ENCODE peak calls at places on chromosomes 13 and 19, in nine cellular contexts. E, V, Q, T, K, L, D, Z and Y are unnamed samples.
A peak's percentile ranks its signal among the peaks of the same experiment; 100 is the strongest.

GRCh38 chr19:30286378-30286777 is 85.8 kb upstream of the ZNF536 start:
- DNase-seq in D (no peak), T (no peak), Q (no peak), L (no peak), Z (no peak), K (no peak), V (no peak), E (no peak), Y (no peak)

GRCh38 chr19:18317998-18318800 is 4.7 kb downstream of the LSM4 start:
- DNase-seq in V (peak; percentile 30), L (no peak), E (no peak), T (no peak), Z (peak; percentile 60), K (no peak), D (peak; percentile 64), Q (no peak), Y (no peak)

GRCh38 chr13:53112522-53112921 is 83.9 kb downstream of the OLFM4 start:
- DNase-seq in E (no peak), L (no peak), T (no peak), Q (peak; percentile 49), V (no peak), Z (no peak), D (no peak), K (no peak), Y (no peak)

GRCh38 chr19:32387701-32388392 is 17.7 kb upstream of the DPY19L3 start:
- DNase-seq in Z (no peak), Q (no peak), T (no peak), D (no peak), L (peak; percentile 45), E (no peak), V (no peak), K (no peak), Y (no peak)

GRCh38 chr19:5360003-5360820 is 19.6 kb upstream of the PTPRS start:
- DNase-seq in D (no peak), Q (no peak), L (no peak), K (peak; percentile 30), Z (no peak), T (no peak), V (no peak), E (no peak), Y (no peak)

GRCh38 chr19:55319786-55320185 is 5.4 kb downstream of the TMEM150B start:
- DNase-seq in T (peak; percentile 36), K (no peak), Q (peak; percentile 78), V (peak; percentile 55), E (no peak), L (no peak), D (no peak), Z (no peak), Y (no peak)

GRCh38 chr13:21001471-21001870 is 59.9 kb downstream of the LATS2 start:
- DNase-seq in D (no peak), T (no peak), V (no peak), Q (no peak), L (no peak), K (no peak), E (no peak), Z (no peak), Y (peak; percentile 17)

GRCh38 chr13:109684836-109685602 is 101.4 kb downstream of the IRS2 start:
- DNase-seq in V (peak; percentile 30), D (no peak), K (peak; percentile 74), T (peak; percentile 54), Z (peak; percentile 72), E (no peak), L (peak; percentile 36), Q (peak; percentile 17), Y (no peak)

GRCh38 chr13:105276571-105276970 is 1258.9 kb downstream of the EFNB2 start:
- DNase-seq in E (no peak), T (no peak), Q (peak; percentile 62), V (no peak), L (no peak), K (no peak), Z (no peak), D (no peak), Y (no peak)

GRCh38 chr13:63311587-63311986 is 1895.9 kb upstream of the PCDH20 start:
- DNase-seq in E (no peak), Z (no peak), T (no peak), L (no peak), D (no peak), K (no peak), V (no peak), Q (no peak), Y (no peak)

GRCh38 chr13:97224544-97225324 is 2.6 kb downstream of the MBNL2 start:
- DNase-seq in V (no peak), L (no peak), D (peak; percentile 33), Q (no peak), Z (peak; percentile 70), E (no peak), K (peak; percentile 71), T (no peak), Y (no peak)

GRCh38 chr19:38700933-38701454 is 43.3 kb downstream of the CAPN12 start:
- DNase-seq in D (no peak), Q (no peak), L (no peak), T (no peak), Z (no peak), V (no peak), K (no peak), E (no peak), Y (no peak)

GRCh38 chr19:34305221-34306058 is 51.1 kb downstream of the GARRE1 start:
- DNase-seq in D (no peak), V (no peak), E (no peak), Q (no peak), Z (no peak), T (no peak), L (no peak), K (no peak), Y (no peak)

GRCh38 chr19:57515218-57515617 is 11.9 kb upstream of the ZNF549 start:
- DNase-seq in D (no peak), K (no peak), T (no peak), L (no peak), Q (no peak), E (no peak), V (no peak), Z (no peak), Y (no peak)

GRCh38 chr19:19427302-19427701 is 21.8 kb downstream of the GATAD2A start:
- DNase-seq in K (no peak), D (no peak), T (no peak), Z (no peak), L (no peak), E (no peak), V (no peak), Q (no peak), Y (no peak)

GRCh38 chr19:10505583-10506229 is 2.5 kb upstream of the KEAP1 start:
- DNase-seq in L (peak; percentile 75), V (peak; percentile 75), K (peak; percentile 52), Z (peak; percentile 85), E (peak; percentile 25), Q (peak; percentile 76), T (peak; percentile 70), D (peak; percentile 79), Y (peak; percentile 70)

GRCh38 chr19:33047422-33047821 is 17.3 kb downstream of the RHPN2 start:
- DNase-seq in Z (peak; percentile 83), L (no peak), D (no peak), Q (peak; percentile 9), V (no peak), K (peak; percentile 96), T (no peak), E (no peak), Y (no peak)

GRCh38 chr19:4144666-4145261 is 8.7 kb upstream of the CREB3L3 start:
- DNase-seq in E (no peak), D (no peak), Z (peak; percentile 32), T (no peak), V (no peak), Q (no peak), L (no peak), K (no peak), Y (no peak)

GRCh38 chr19:1171755-1172352 is 2.2 kb downstream of the SBNO2 start:
- DNase-seq in D (peak; percentile 14), T (no peak), V (no peak), E (no peak), L (no peak), K (peak; percentile 50), Z (peak; percentile 32), Q (no peak), Y (no peak)

GRCh38 chr19:54420383-54421168 is 5.3 kb downstream of the TTYH1 start:
- DNase-seq in T (no peak), E (no peak), K (no peak), Z (no peak), V (peak; percentile 45), L (no peak), Q (no peak), D (no peak), Y (no peak)

GRCh38 chr13:28719656-28720055 is 886 bp upstream of the SLC46A3 start:
- DNase-seq in T (no peak), K (peak; percentile 55), Q (no peak), E (no peak), Z (no peak), D (no peak), V (no peak), L (no peak), Y (no peak)

GRCh38 chr19:41944336-41944735 is 14.8 kb downstream of the RABAC1 start:
- DNase-seq in D (no peak), L (no peak), T (no peak), V (no peak), K (no peak), E (no peak), Q (no peak), Z (no peak), Y (no peak)

GRCh38 chr13:46343279-46343949 is 43.6 kb downstream of the RUBCNL start:
- DNase-seq in V (no peak), L (no peak), E (no peak), K (no peak), Q (no peak), T (no peak), D (no peak), Z (no peak), Y (no peak)
- H3K27ac ChIP-seq in V (no peak overlapping the region), L (no peak overlapping the region), E (no peak overlapping the region), K (no peak overlapping the region), Q (no peak overlapping the region), T (no peak overlapping the region), D (no peak overlapping the region), Z (no peak overlapping the region), Y (no peak overlapping the region)

DNA sequence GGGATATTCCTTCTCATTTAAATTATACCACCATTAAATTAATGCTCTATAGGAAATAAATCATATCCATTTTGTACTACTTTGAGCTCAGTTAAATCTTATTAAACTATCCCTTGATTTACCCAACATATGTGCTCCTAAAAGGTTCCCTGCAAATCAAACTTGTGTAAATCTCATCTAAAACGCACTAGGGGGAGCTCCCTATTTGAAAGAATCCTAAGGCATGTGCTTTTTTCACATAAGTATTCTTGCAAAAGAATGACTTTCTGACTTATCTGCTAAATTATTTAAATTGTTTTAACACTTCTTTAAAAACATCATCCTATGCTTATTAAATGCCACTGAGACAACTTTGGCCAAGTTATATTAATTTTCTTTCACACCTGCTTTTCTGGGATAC is 7.9 kb downstream of the INTS6 start:
- DNase-seq in E (no peak), Q (no peak), V (no peak), K (no peak), D (no peak), T (no peak), L (no peak), Z (no peak), Y (no peak)
- TF ChIP-seq CTCF in E (peak; percentile 21), Q (peak; percentile 42), V (peak; percentile 27), K (peak; percentile 39), D (no peak), T (no peak), L (no peak), Z (no peak), Y (no peak)

GRCh38 chr13:95221991-95222732 is 79.1 kb downstream of the ABCC4 start:
- DNase-seq in L (peak; percentile 43), D (no peak), Z (no peak), V (no peak), T (no peak), E (no peak), K (no peak), Q (no peak), Y (no peak)
- H3K27ac ChIP-seq in L (peak overlapping the region; percentile 54), D (no peak overlapping the region), Z (no peak overlapping the region), V (no peak overlapping the region), T (no peak overlapping the region), E (no peak overlapping the region), K (no peak overlapping the region), Q (no peak overlapping the region), Y (no peak overlapping the region)

GRCh38 chr13:57631607-57632275 is at the start of gene PCDH17:
- DNase-seq in Z (peak; percentile 34), Q (peak; percentile 69), K (no peak), D (no peak), V (peak; percentile 32), T (no peak), L (no peak), E (no peak), Y (peak; percentile 70)
- TF ChIP-seq CTCF in Z (no peak), Q (no peak), K (no peak), D (no peak), V (no peak), T (no peak), L (no peak), E (no peak), Y (no peak)